ENCODE peak calls at places on chromosomes 12 and 14, in five cellular contexts. E is A673, F is stomach, U is fibroblast of lung, R is AG04449. H is an unnamed sample.

GRCh38 chr14:104927432-104927816 is 2.7 kb downstream of the PLD4 start:
- DNase-seq in E (no peak), F (no peak), U (no peak), R (no peak), H (no peak)

GRCh38 chr14:70888681-70889175 is 18.5 kb upstream of the PCNX1 start:
- DNase-seq in E (peak), F (no peak), U (peak), R (peak), H (no peak)

GRCh38 chr12:12533238-12533829 is 29.3 kb downstream of the DUSP16 start:
- DNase-seq in E (no peak), F (peak), U (peak), R (no peak), H (no peak)

GRCh38 chr12:41724216-41724615 is 420.5 kb downstream of the GXYLT1 start:
- DNase-seq in E (no peak), F (no peak), U (no peak), R (no peak), H (no peak)

GRCh38 chr14:69921052-69921451 is 41.8 kb downstream of the SMOC1 start:
- DNase-seq in E (no peak), F (no peak), U (peak), R (no peak), H (no peak)

GRCh38 chr14:21476526-21476924 is 234 bp downstream of the RAB2B start:
- DNase-seq in E (no peak), F (peak), U (peak), R (no peak), H (no peak)

GRCh38 chr12:78293039-78293686 is 462.5 kb downstream of the NAV3 start:
- DNase-seq in E (no peak), F (no peak), U (peak), R (no peak), H (no peak)

GRCh38 chr14:99430491-99430890 is 50.2 kb downstream of the SETD3 start:
- DNase-seq in E (no peak), F (peak), U (no peak), R (no peak), H (no peak)

GRCh38 chr12:139585-139984 is 73.0 kb downstream of the IQSEC3 start:
- DNase-seq in E (no peak), F (no peak), U (no peak), R (no peak), H (no peak)

GRCh38 chr12:6268484-6269157 is 41.9 kb upstream of the PLEKHG6 start:
- DNase-seq in E (no peak), F (no peak), U (no peak), R (no peak), H (no peak)

GRCh38 chr12:130051900-130052299 is 110.4 kb upstream of the FZD10 start:
- DNase-seq in E (no peak), F (no peak), U (no peak), R (no peak), H (no peak)

GRCh38 chr12:124295431-124296058 is 652 bp downstream of the RFLNA start:
- DNase-seq in E (no peak), F (no peak), U (no peak), R (no peak), H (no peak)

GRCh38 chr12:50187084-50187900 is 20.1 kb upstream of the CERS5 start:
- DNase-seq in E (peak), F (no peak), U (peak), R (peak), H (no peak)

GRCh38 chr14:61923348-61923747 is 161.1 kb downstream of the SNAPC1 start:
- DNase-seq in E (peak), F (no peak), U (peak), R (no peak), H (no peak)

GRCh38 chr14:105888784-105889665 is 362.6 kb downstream of the TMEM121 start:
- DNase-seq in E (no peak), F (no peak), U (no peak), R (no peak), H (no peak)

GRCh38 chr12:27548301-27549199 is 24.5 kb downstream of the PPFIBP1 start:
- DNase-seq in E (no peak), F (no peak), U (no peak), R (no peak), H (no peak)

GRCh38 chr12:101839324-101840283 is 8.8 kb upstream of the GNPTAB start:
- DNase-seq in E (peak), F (peak), U (peak), R (no peak), H (peak)

GRCh38 chr12:124928095-124928911 is 13.9 kb upstream of the UBC start:
- DNase-seq in E (peak), F (peak), U (peak), R (no peak), H (no peak)

GRCh38 chr14:63966407-63966806 is 113.6 kb downstream of the SYNE2 start:
- DNase-seq in E (no peak), F (no peak), U (no peak), R (no peak), H (no peak)

GRCh38 chr14:73059326-73059725 is 992 bp downstream of the RBM25 start:
- DNase-seq in E (peak), F (no peak), U (peak), R (no peak), H (no peak)

GRCh38 chr14:61965030-61965745 is 203.0 kb downstream of the SNAPC1 start:
- DNase-seq in E (peak), F (no peak), U (peak), R (peak), H (peak)

GRCh38 chr14:20782280-20782890 is 1.3 kb downstream of the RNASE6 start:
- DNase-seq in E (peak), F (no peak), U (no peak), R (no peak), H (no peak)

GRCh38 chr14:104968541-104969401 is 9.4 kb downstream of the AHNAK2 start:
- DNase-seq in E (peak), F (no peak), U (peak), R (no peak), H (no peak)

GRCh38 chr14:41297961-41298690 is 308.6 kb upstream of the LRFN5 start:
- DNase-seq in E (peak), F (no peak), U (peak), R (no peak), H (no peak)

GRCh38 chr14:96042218-96042930 is 3.2 kb downstream of the C14orf132 start:
- DNase-seq in E (no peak), F (no peak), U (peak), R (peak), H (no peak)

GRCh38 chr12:121267822-121268221 is 28.7 kb downstream of the CAMKK2 start:
- DNase-seq in E (no peak), F (no peak), U (no peak), R (no peak), H (no peak)

GRCh38 chr12:121245031-121245430 is 35.1 kb downstream of the P2RX4 start:
- DNase-seq in E (no peak), F (no peak), U (no peak), R (no peak), H (no peak)

GRCh38 chr12:145369-145960 is 68.5 kb downstream of the SLC6A12 start:
- DNase-seq in E (no peak), F (no peak), U (no peak), R (no peak), H (no peak)

GRCh38 chr14:89807151-89807550 is 147.4 kb downstream of the EFCAB11 start:
- DNase-seq in E (no peak), F (no peak), U (no peak), R (no peak), H (no peak)

GRCh38 chr12:116603516-116603915 is 44.3 kb downstream of the MAP1LC3B2 start:
- DNase-seq in E (no peak), F (no peak), U (no peak), R (no peak), H (no peak)

DNA sequence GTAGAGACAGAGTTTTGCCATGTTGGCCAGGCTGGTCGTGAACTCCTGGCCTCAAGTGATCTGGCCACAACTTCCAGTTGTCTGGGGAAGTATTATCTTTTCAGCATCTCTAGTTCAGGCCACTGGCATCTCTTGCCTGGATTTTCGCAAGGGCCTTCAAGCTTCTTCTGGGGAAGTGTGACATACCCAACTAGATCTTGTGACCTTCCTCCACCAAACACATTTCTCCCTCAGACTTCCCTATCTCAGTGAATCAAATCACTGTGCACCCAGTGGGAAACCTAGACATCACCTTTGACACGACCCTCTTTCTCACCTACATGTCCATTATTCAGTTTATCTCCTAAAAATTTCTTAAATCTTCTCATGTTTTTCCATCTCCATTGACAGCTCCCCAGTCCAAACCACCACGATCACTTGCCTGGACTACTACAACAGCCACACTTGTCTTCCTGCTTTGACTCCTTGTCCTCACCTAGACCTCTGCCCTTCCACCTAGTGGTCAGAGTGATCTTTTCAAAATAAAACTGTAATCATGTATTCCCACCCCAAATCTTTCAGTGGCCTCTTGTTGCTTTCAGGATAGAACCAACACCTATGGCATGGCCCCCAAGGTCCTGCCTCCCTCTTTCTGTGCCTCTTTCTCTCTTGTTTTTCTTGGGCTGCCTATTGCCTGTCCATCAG is 3.3 kb downstream of the EEF1AKMT3 start:
- DNase-seq in E (no peak), F (no peak), U (no peak), R (no peak), H (no peak)
- TF ChIP-seq CTCF in E (no peak), F (no peak), U (no peak), R (no peak), H (no peak)

GRCh38 chr14:94129111-94129757 is at the start of gene IFI27L2:
- DNase-seq in E (peak), F (peak), U (peak), R (no peak), H (no peak)
- TF ChIP-seq CTCF in E (peak), F (no peak), U (peak), R (peak), H (peak)

GRCh38 chr12:132415456-132416120 is 74.4 kb upstream of the FBRSL1 start:
- DNase-seq in E (no peak), F (no peak), U (no peak), R (no peak), H (no peak)

GRCh38 chr12:132411457-132411856 is 78.5 kb upstream of the FBRSL1 start:
- DNase-seq in E (peak), F (no peak), U (no peak), R (no peak), H (no peak)

GRCh38 chr12:132416121-132416673 is 73.8 kb upstream of the FBRSL1 start:
- DNase-seq in E (no peak), F (no peak), U (no peak), R (no peak), H (no peak)

GRCh38 chr12:132414634-132415340 is 75.2 kb upstream of the FBRSL1 start:
- DNase-seq in E (peak), F (peak), U (peak), R (no peak), H (peak)

GRCh38 chr12:132413931-132414588 is 75.9 kb upstream of the FBRSL1 start:
- DNase-seq in E (peak), F (no peak), U (no peak), R (no peak), H (no peak)
- TF ChIP-seq CTCF in E (peak), F (no peak), U (peak), R (peak), H (peak)

DNA sequence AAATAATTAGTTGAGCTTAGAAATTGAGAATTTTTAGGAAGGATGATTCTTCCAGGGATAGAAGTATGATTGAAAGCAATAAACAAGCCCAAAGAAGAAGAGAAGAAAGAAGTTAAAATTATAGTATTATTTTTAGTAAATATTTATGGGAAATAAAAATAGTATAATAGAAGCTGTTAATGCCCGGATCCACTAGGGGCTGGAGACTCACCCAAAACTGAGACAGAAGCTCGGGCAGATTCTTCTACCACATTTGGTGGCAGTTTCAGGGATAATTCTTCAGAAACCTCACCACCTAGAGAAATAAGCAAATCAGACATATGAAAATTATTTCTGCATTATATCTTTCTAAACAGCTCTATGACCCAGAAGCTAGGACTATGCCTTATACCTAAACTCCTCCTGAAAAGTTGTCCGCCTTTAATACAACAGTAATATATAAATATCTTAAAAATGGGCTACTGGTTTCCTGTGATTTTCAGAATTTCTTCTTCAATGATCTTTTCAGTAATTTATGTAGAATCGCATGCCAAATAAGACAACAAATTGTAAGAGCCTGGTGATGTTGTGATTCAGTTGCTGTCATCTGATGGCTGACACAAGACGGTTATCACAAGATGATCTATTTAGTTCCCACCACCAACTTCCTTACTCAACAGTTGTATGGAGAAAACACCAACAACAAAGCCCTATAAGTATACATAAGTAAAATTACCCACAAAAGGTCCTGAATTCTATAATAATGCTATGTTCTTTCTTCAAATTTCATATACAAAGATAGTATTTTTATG is 35.6 kb downstream of the A2M start:
- DNase-seq in E (no peak), F (no peak), U (no peak), R (no peak), H (no peak)
- TF ChIP-seq CTCF in E (no peak), F (no peak), U (peak), R (no peak), H (no peak)

GRCh38 chr12:47949441-47950341 is 13.7 kb upstream of the TMEM106C start:
- DNase-seq in E (peak), F (peak), U (peak), R (peak), H (peak)
- TF ChIP-seq CTCF in E (peak), F (no peak), U (peak), R (peak), H (peak)

DNA sequence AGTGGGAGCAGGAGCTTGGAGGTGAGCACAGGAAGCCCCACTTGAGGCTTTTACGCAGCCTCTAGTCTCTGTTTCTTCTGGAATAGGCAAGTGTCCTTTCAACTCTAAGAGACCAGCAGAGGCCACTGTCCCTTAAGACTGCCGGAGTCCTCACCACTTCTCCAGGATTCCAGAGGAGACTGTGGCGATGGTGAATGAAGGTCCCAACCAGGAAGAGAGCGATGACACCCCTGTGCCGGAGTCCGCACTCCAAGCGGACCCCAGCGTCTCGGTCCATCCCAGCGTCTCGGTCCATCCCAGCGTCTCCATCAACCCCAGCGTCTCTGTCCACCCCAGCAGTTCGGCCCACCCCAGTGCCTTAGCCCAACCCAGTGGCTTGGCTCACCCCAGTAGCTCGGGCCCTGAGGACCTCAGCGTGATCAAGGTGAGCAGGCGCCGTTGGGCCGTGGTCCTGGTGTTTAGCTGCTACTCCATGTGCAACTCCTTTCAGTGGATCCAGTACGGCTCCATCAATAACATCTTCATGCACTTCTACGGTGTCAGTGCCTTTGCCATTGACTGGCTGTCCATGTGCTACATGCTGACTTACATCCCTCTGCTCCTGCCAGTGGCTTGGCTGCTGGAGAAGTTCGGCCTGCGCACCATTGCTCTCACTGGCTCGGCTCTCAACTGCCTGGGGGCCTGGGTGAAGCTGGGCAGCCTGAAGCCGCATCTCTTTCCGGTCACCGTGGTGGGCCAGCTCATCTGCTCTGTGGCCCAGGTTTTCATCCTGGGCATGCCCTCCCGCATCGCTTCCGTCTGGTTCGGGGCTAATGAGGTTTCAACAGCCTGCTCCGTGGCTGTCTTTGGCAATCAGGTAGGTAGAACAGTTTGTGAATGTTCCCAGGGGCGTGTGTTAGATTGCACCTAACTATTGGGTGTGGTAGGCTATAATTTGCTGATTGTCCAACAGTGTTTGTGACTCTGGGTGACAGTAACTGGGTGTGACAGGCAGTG is 664 bp downstream of the FLVCR2 start:
- DNase-seq in E (no peak), F (no peak), U (no peak), R (no peak), H (no peak)
- TF ChIP-seq CTCF in E (peak), F (no peak), U (peak), R (no peak), H (peak)

GRCh38 chr12:81517296-81517695 is 241.9 kb downstream of the PPFIA2 start:
- DNase-seq in E (no peak), F (no peak), U (no peak), R (no peak), H (no peak)
- TF ChIP-seq CTCF in E (no peak), F (no peak), U (no peak), R (no peak), H (no peak)

GRCh38 chr14:92382677-92383076 is 59.7 kb downstream of the SLC24A4 start:
- DNase-seq in E (no peak), F (no peak), U (no peak), R (no peak), H (no peak)
- TF ChIP-seq CTCF in E (peak), F (no peak), U (peak), R (peak), H (peak)

GRCh38 chr12:107929436-107929835 is 154.9 kb downstream of the ASCL4 start:
- DNase-seq in E (peak), F (no peak), U (peak), R (no peak), H (no peak)
- TF ChIP-seq CTCF in E (peak), F (no peak), U (no peak), R (no peak), H (peak)

GRCh38 chr12:106709068-106709511 is 65.4 kb upstream of the RIC8B start:
- DNase-seq in E (no peak), F (no peak), U (no peak), R (no peak), H (no peak)
- TF ChIP-seq CTCF in E (no peak), F (no peak), U (no peak), R (no peak), H (no peak)

H was measured in AG09319.